ENCODE peak calls at places on chromosome 1, in six cellular contexts. J, S, W, P, M and U are unnamed samples.

GRCh38 chr1:205589618-205590456 is 42.0 kb downstream of the ELK4 start:
- DNase-seq in J (no peak), S (no peak), W (no peak), P (no peak), M (no peak), U (no peak)

GRCh38 chr1:203028784-203029553 is 2.7 kb downstream of the PPFIA4 start:
- DNase-seq in J (no peak), S (no peak), W (no peak), P (no peak), M (no peak), U (no peak)

GRCh38 chr1:93617670-93618488 is 63.8 kb downstream of the BCAR3 start:
- DNase-seq in J (peak), S (peak), W (no peak), P (no peak), M (no peak), U (no peak)

GRCh38 chr1:79549191-79549590 is 542.7 kb upstream of the ADGRL4 start:
- DNase-seq in J (no peak), S (no peak), W (no peak), P (no peak), M (no peak), U (no peak)

GRCh38 chr1:46198026-46198826 is at the start of gene POMGNT1:
- DNase-seq in J (peak), S (peak), W (no peak), P (peak), M (peak), U (peak)

GRCh38 chr1:89462250-89462649 is 62.4 kb upstream of the LRRC8B start:
- DNase-seq in J (no peak), S (no peak), W (no peak), P (no peak), M (no peak), U (no peak)

GRCh38 chr1:24643362-24644346 is 552 bp downstream of the SRRM1 start:
- DNase-seq in J (peak), S (peak), W (no peak), P (no peak), M (peak), U (peak)

GRCh38 chr1:29777522-29777921 is 541.2 kb downstream of the PTPRU start:
- DNase-seq in J (no peak), S (no peak), W (no peak), P (no peak), M (no peak), U (no peak)

GRCh38 chr1:63960326-63960725 is 186.5 kb downstream of the ROR1 start:
- DNase-seq in J (no peak), S (no peak), W (no peak), P (no peak), M (no peak), U (no peak)

GRCh38 chr1:169119405-169119804 is 12.9 kb downstream of the ATP1B1 start:
- DNase-seq in J (no peak), S (no peak), W (no peak), P (no peak), M (no peak), U (no peak)

GRCh38 chr1:166479052-166479631 is 312.3 kb upstream of the FAM78B start:
- DNase-seq in J (peak), S (peak), W (peak), P (peak), M (peak), U (peak)

GRCh38 chr1:198096390-198096789 is 60.4 kb upstream of the NEK7 start:
- DNase-seq in J (no peak), S (no peak), W (no peak), P (no peak), M (no peak), U (no peak)

GRCh38 chr1:218281285-218281684 is 3.8 kb upstream of the RRP15 start:
- DNase-seq in J (no peak), S (no peak), W (no peak), P (no peak), M (no peak), U (no peak)

GRCh38 chr1:174157157-174157806 is 2.0 kb upstream of the RABGAP1L start:
- DNase-seq in J (no peak), S (no peak), W (no peak), P (no peak), M (peak), U (no peak)

GRCh38 chr1:182771187-182771984 is 18.2 kb upstream of the NPL start:
- DNase-seq in J (no peak), S (no peak), W (no peak), P (no peak), M (no peak), U (no peak)

GRCh38 chr1:87899746-87900145 is 571.1 kb downstream of the LMO4 start:
- DNase-seq in J (no peak), S (no peak), W (no peak), P (no peak), M (no peak), U (no peak)

GRCh38 chr1:224500802-224501201 is 66.2 kb upstream of the WDR26 start:
- DNase-seq in J (no peak), S (no peak), W (no peak), P (no peak), M (peak), U (peak)

GRCh38 chr1:112646225-112646624 is 26.6 kb downstream of the CAPZA1 start:
- DNase-seq in J (no peak), S (no peak), W (no peak), P (no peak), M (no peak), U (no peak)

GRCh38 chr1:81703352-81703735 is 97.4 kb upstream of the ADGRL2 start:
- DNase-seq in J (no peak), S (no peak), W (no peak), P (peak), M (no peak), U (peak)

GRCh38 chr1:201096977-201097856 is 15.0 kb downstream of the CACNA1S start:
- DNase-seq in J (no peak), S (no peak), W (no peak), P (no peak), M (no peak), U (no peak)

GRCh38 chr1:12851779-12852178 is 3.3 kb upstream of the HNRNPCL1 start:
- DNase-seq in J (peak), S (no peak), W (no peak), P (no peak), M (no peak), U (no peak)

GRCh38 chr1:13699510-13699909 is 478 bp upstream of the PRDM2 start:
- DNase-seq in J (no peak), S (no peak), W (no peak), P (peak), M (peak), U (peak)

GRCh38 chr1:53572061-53572801 is 113.0 kb downstream of the DMRTB1 start:
- DNase-seq in J (peak), S (peak), W (peak), P (peak), M (no peak), U (peak)

GRCh38 chr1:17251699-17252376 is 2.9 kb downstream of the PADI3 start:
- DNase-seq in J (peak), S (no peak), W (no peak), P (peak), M (no peak), U (peak)

GRCh38 chr1:167439301-167439988 is 78.9 kb downstream of the CD247 start:
- DNase-seq in J (peak), S (peak), W (no peak), P (peak), M (no peak), U (peak)

GRCh38 chr1:169312084-169312954 is 55.3 kb downstream of the NME7 start:
- DNase-seq in J (no peak), S (no peak), W (no peak), P (peak), M (peak), U (peak)

GRCh38 chr1:23951646-23952095 is 8.0 kb upstream of the PNRC2 start:
- DNase-seq in J (peak), S (no peak), W (no peak), P (peak), M (no peak), U (peak)

GRCh38 chr1:234675006-234675405 is 65.0 kb upstream of the IRF2BP2 start:
- DNase-seq in J (no peak), S (no peak), W (no peak), P (no peak), M (no peak), U (no peak)

GRCh38 chr1:39105841-39106765 is 80.0 kb downstream of the NDUFS5 start:
- DNase-seq in J (peak), S (peak), W (peak), P (peak), M (peak), U (peak)

GRCh38 chr1:96360036-96360795 is 361.4 kb upstream of the PTBP2 start:
- DNase-seq in J (no peak), S (no peak), W (no peak), P (no peak), M (no peak), U (no peak)

GRCh38 chr1:85585845-85586244 is 5.3 kb downstream of the CCN1 start:
- DNase-seq in J (no peak), S (no peak), W (peak), P (peak), M (no peak), U (no peak)

GRCh38 chr1:198162091-198162767 is 5.4 kb downstream of the NEK7 start:
- DNase-seq in J (no peak), S (no peak), W (no peak), P (no peak), M (no peak), U (no peak)